ENCODE peak calls at places on chromosome 10, in four cellular contexts. D, K, Y and E are unnamed samples.

GRCh38 chr10:72006026-72006425 is 41.8 kb downstream of the CHST3 start:
- DNase-seq in D (no peak), K (no peak), Y (no peak), E (no peak)

GRCh38 chr10:4332764-4333473 is 493.1 kb upstream of the AKR1E2 start:
- DNase-seq in D (no peak), K (no peak), Y (no peak), E (no peak)

GRCh38 chr10:46222364-46222935 is 64.3 kb upstream of the ANTXRL start:
- DNase-seq in D (peak; percentile 70), K (no peak), Y (no peak), E (no peak)

GRCh38 chr10:36172054-36172531 is 530.0 kb upstream of the FZD8 start:
- DNase-seq in D (peak; percentile 9), K (no peak), Y (no peak), E (no peak)

GRCh38 chr10:22251751-22252285 is 34.0 kb upstream of the EBLN1 start:
- DNase-seq in D (no peak), K (no peak), Y (no peak), E (peak; percentile 5)

GRCh38 chr10:114335614-114336013 is 68.7 kb downstream of the AFAP1L2 start:
- DNase-seq in D (no peak), K (no peak), Y (no peak), E (no peak)

GRCh38 chr10:1642600-1643160 is 94.6 kb downstream of the ADARB2 start:
- DNase-seq in D (no peak), K (no peak), Y (no peak), E (no peak)

GRCh38 chr10:76082232-76082631 is 650.8 kb downstream of the LRMDA start:
- DNase-seq in D (no peak), K (no peak), Y (no peak), E (no peak)

GRCh38 chr10:100129424-100129823 is 47.8 kb upstream of the CPN1 start:
- DNase-seq in D (no peak), K (no peak), Y (no peak), E (no peak)

GRCh38 chr10:68861253-68861652 is 33.9 kb downstream of the STOX1 start:
- DNase-seq in D (no peak), K (no peak), Y (no peak), E (no peak)

GRCh38 chr10:15188629-15189028 is 20.1 kb upstream of the NMT2 start:
- DNase-seq in D (no peak), K (no peak), Y (no peak), E (no peak)